ENCODE peak calls at places on chromosome 12, in nine cellular contexts. One of them, this sample, is unnamed.

GRCh38 chr12:33967760-33968159 is 54.5 kb upstream of the ALG10 start:
- DNase-seq in B cell: no peak
- DNase-seq in cardiac muscle cell: no peak
- DNase-seq in astrocyte of the cerebellum: no peak
- DNase-seq in astrocyte: no peak
- DNase-seq in sigmoid colon: no peak
- DNase-seq in kidney: no peak
- DNase-seq in neural crest cell: no peak
- DNase-seq in GM13976: no peak
- DNase-seq in this sample: no peak

GRCh38 chr12:129531004-129531403 is 372.8 kb downstream of the TMEM132D start:
- DNase-seq in B cell: no peak
- DNase-seq in cardiac muscle cell: no peak
- DNase-seq in astrocyte of the cerebellum: no peak
- DNase-seq in astrocyte: no peak
- DNase-seq in sigmoid colon: no peak
- DNase-seq in kidney: no peak
- DNase-seq in neural crest cell: no peak
- DNase-seq in GM13976: no peak
- DNase-seq in this sample: no peak

GRCh38 chr12:76029982-76030377 is 1.6 kb downstream of the PHLDA1 start:
- DNase-seq in B cell: peak
- DNase-seq in cardiac muscle cell: peak
- DNase-seq in astrocyte of the cerebellum: no peak
- DNase-seq in astrocyte: no peak
- DNase-seq in sigmoid colon: no peak
- DNase-seq in kidney: no peak
- DNase-seq in neural crest cell: no peak
- DNase-seq in GM13976: peak
- DNase-seq in this sample: no peak

GRCh38 chr12:111991946-111992345 is 21.0 kb downstream of the TMEM116 start:
- DNase-seq in B cell: no peak
- DNase-seq in cardiac muscle cell: no peak
- DNase-seq in astrocyte of the cerebellum: no peak
- DNase-seq in astrocyte: peak
- DNase-seq in sigmoid colon: no peak
- DNase-seq in kidney: no peak
- DNase-seq in neural crest cell: no peak
- DNase-seq in GM13976: no peak
- DNase-seq in this sample: no peak

GRCh38 chr12:76685246-76685678 is 78.7 kb upstream of the ZDHHC17 start:
- DNase-seq in B cell: no peak
- DNase-seq in cardiac muscle cell: peak
- DNase-seq in astrocyte of the cerebellum: peak
- DNase-seq in astrocyte: no peak
- DNase-seq in sigmoid colon: no peak
- DNase-seq in kidney: no peak
- DNase-seq in neural crest cell: no peak
- DNase-seq in GM13976: no peak
- DNase-seq in this sample: no peak

GRCh38 chr12:122687091-122687490 is 16.1 kb downstream of the HCAR2 start:
- DNase-seq in B cell: no peak
- DNase-seq in cardiac muscle cell: no peak
- DNase-seq in astrocyte of the cerebellum: no peak
- DNase-seq in astrocyte: peak
- DNase-seq in sigmoid colon: no peak
- DNase-seq in kidney: no peak
- DNase-seq in neural crest cell: no peak
- DNase-seq in GM13976: no peak
- DNase-seq in this sample: no peak

GRCh38 chr12:18079541-18080230 is 10.3 kb downstream of the RERGL start:
- DNase-seq in B cell: no peak
- DNase-seq in cardiac muscle cell: no peak
- DNase-seq in astrocyte of the cerebellum: no peak
- DNase-seq in astrocyte: no peak
- DNase-seq in sigmoid colon: no peak
- DNase-seq in kidney: no peak
- DNase-seq in neural crest cell: no peak
- DNase-seq in GM13976: no peak
- DNase-seq in this sample: no peak

GRCh38 chr12:57612711-57613426 is 1.6 kb downstream of the ARHGEF25 start:
- DNase-seq in B cell: no peak
- DNase-seq in cardiac muscle cell: no peak
- DNase-seq in astrocyte of the cerebellum: no peak
- DNase-seq in astrocyte: no peak
- DNase-seq in sigmoid colon: peak
- DNase-seq in kidney: peak
- DNase-seq in neural crest cell: no peak
- DNase-seq in GM13976: peak
- DNase-seq in this sample: no peak

GRCh38 chr12:132282031-132282949 is 47.1 kb downstream of the GALNT9 start:
- DNase-seq in B cell: no peak
- DNase-seq in cardiac muscle cell: no peak
- DNase-seq in astrocyte of the cerebellum: no peak
- DNase-seq in astrocyte: no peak
- DNase-seq in sigmoid colon: no peak
- DNase-seq in kidney: peak
- DNase-seq in neural crest cell: no peak
- DNase-seq in GM13976: no peak
- DNase-seq in this sample: no peak

GRCh38 chr12:79834712-79835376 is 100.1 kb downstream of the PPP1R12A start:
- DNase-seq in B cell: no peak
- DNase-seq in cardiac muscle cell: no peak
- DNase-seq in astrocyte of the cerebellum: no peak
- DNase-seq in astrocyte: no peak
- DNase-seq in sigmoid colon: no peak
- DNase-seq in kidney: no peak
- DNase-seq in neural crest cell: no peak
- DNase-seq in GM13976: no peak
- DNase-seq in this sample: no peak

GRCh38 chr12:113815031-113815430 is 151.1 kb downstream of the RBM19 start:
- DNase-seq in B cell: no peak
- DNase-seq in cardiac muscle cell: no peak
- DNase-seq in astrocyte of the cerebellum: no peak
- DNase-seq in astrocyte: no peak
- DNase-seq in sigmoid colon: no peak
- DNase-seq in kidney: no peak
- DNase-seq in neural crest cell: no peak
- DNase-seq in GM13976: no peak
- DNase-seq in this sample: no peak

GRCh38 chr12:28130625-28131598 is 59.3 kb upstream of the CCDC91 start:
- DNase-seq in B cell: no peak
- DNase-seq in cardiac muscle cell: no peak
- DNase-seq in astrocyte of the cerebellum: peak
- DNase-seq in astrocyte: peak
- DNase-seq in sigmoid colon: peak
- DNase-seq in kidney: no peak
- DNase-seq in neural crest cell: no peak
- DNase-seq in GM13976: no peak
- DNase-seq in this sample: peak
- TF ChIP-seq CTCF in B cell: no peak
- TF ChIP-seq CTCF in cardiac muscle cell: no peak
- TF ChIP-seq CTCF in astrocyte of the cerebellum: no peak
- TF ChIP-seq CTCF in astrocyte: no peak
- TF ChIP-seq CTCF in sigmoid colon: no peak
- TF ChIP-seq CTCF in kidney: no peak
- TF ChIP-seq CTCF in neural crest cell: no peak
- TF ChIP-seq CTCF in GM13976: no peak
- TF ChIP-seq CTCF in this sample: no peak

DNA sequence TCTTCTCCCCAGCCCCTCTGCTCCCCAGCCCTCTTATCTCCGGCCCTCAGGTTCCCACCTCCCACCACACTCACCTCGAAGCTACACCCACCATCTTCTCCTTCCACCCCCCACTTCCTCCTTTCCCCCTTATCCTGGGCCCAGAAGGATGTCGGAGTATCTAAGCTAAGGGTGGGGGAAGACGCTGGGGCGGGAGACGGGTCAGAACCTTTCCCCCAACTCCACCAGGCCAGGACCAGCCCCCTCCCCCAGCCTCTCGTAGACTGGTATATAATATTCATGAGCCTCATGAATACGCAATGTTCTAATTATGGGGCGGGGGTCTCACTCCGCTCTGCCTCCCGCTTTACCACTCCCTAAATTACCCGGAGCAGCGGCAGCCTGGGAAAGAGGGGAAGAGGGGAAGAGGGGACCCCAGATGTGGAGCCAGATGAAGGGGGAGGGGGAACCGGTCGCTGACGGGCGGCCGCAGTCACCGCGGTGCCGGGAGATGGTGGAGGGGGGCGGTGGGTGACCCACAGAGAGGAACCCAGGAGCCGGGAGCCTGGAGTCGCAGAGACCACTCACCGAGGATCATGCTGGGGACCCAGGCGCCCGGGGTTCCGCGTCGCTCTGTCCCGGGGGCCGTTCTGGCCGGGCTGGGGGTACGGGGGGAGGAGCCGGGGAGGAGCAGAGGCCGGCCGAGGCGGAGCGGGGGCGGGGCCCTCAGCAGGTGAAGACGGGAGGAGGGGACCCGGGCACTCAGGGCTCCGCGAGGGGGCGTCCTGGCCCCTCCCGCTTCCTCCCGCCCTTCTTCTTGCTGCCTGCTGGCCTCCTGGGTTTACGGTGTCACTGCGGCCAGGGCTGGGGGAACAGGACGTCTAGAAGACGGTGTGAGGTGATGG is 6.4 kb upstream of the ZNF385A start:
- DNase-seq in B cell: peak
- DNase-seq in cardiac muscle cell: peak
- DNase-seq in astrocyte of the cerebellum: no peak
- DNase-seq in astrocyte: no peak
- DNase-seq in sigmoid colon: no peak
- DNase-seq in kidney: peak
- DNase-seq in neural crest cell: peak
- DNase-seq in GM13976: peak
- DNase-seq in this sample: no peak
- TF ChIP-seq CTCF in B cell: no peak
- TF ChIP-seq CTCF in cardiac muscle cell: peak
- TF ChIP-seq CTCF in astrocyte of the cerebellum: peak
- TF ChIP-seq CTCF in astrocyte: no peak
- TF ChIP-seq CTCF in sigmoid colon: no peak
- TF ChIP-seq CTCF in kidney: no peak
- TF ChIP-seq CTCF in neural crest cell: peak
- TF ChIP-seq CTCF in GM13976: peak
- TF ChIP-seq CTCF in this sample: no peak

GRCh38 chr12:124979568-124979967 is 9.4 kb downstream of the DHX37 start:
- DNase-seq in B cell: no peak
- DNase-seq in cardiac muscle cell: no peak
- DNase-seq in astrocyte of the cerebellum: no peak
- DNase-seq in astrocyte: no peak
- DNase-seq in sigmoid colon: no peak
- DNase-seq in kidney: no peak
- DNase-seq in neural crest cell: no peak
- DNase-seq in GM13976: no peak
- DNase-seq in this sample: no peak
- TF ChIP-seq CTCF in B cell: no peak
- TF ChIP-seq CTCF in cardiac muscle cell: no peak
- TF ChIP-seq CTCF in astrocyte of the cerebellum: no peak
- TF ChIP-seq CTCF in astrocyte: no peak
- TF ChIP-seq CTCF in sigmoid colon: no peak
- TF ChIP-seq CTCF in kidney: no peak
- TF ChIP-seq CTCF in neural crest cell: no peak
- TF ChIP-seq CTCF in GM13976: no peak
- TF ChIP-seq CTCF in this sample: no peak

GRCh38 chr12:674272-674781 is 11.1 kb upstream of the NINJ2 start:
- DNase-seq in B cell: peak
- DNase-seq in cardiac muscle cell: no peak
- DNase-seq in astrocyte of the cerebellum: no peak
- DNase-seq in astrocyte: no peak
- DNase-seq in sigmoid colon: no peak
- DNase-seq in kidney: no peak
- DNase-seq in neural crest cell: no peak
- DNase-seq in GM13976: peak
- DNase-seq in this sample: no peak

GRCh38 chr12:678747-679712 is 15.8 kb upstream of the NINJ2 start:
- DNase-seq in B cell: no peak
- DNase-seq in cardiac muscle cell: no peak
- DNase-seq in astrocyte of the cerebellum: no peak
- DNase-seq in astrocyte: no peak
- DNase-seq in sigmoid colon: no peak
- DNase-seq in kidney: no peak
- DNase-seq in neural crest cell: no peak
- DNase-seq in GM13976: no peak
- DNase-seq in this sample: no peak

GRCh38 chr12:668092-668481 is 4.8 kb upstream of the NINJ2 start:
- DNase-seq in B cell: no peak
- DNase-seq in cardiac muscle cell: no peak
- DNase-seq in astrocyte of the cerebellum: no peak
- DNase-seq in astrocyte: no peak
- DNase-seq in sigmoid colon: no peak
- DNase-seq in kidney: no peak
- DNase-seq in neural crest cell: no peak
- DNase-seq in GM13976: no peak
- DNase-seq in this sample: no peak

GRCh38 chr12:675562-675961 is 12.3 kb upstream of the NINJ2 start:
- DNase-seq in B cell: no peak
- DNase-seq in cardiac muscle cell: no peak
- DNase-seq in astrocyte of the cerebellum: no peak
- DNase-seq in astrocyte: no peak
- DNase-seq in sigmoid colon: no peak
- DNase-seq in kidney: no peak
- DNase-seq in neural crest cell: no peak
- DNase-seq in GM13976: no peak
- DNase-seq in this sample: no peak

GRCh38 chr12:673849-674248 is 10.6 kb upstream of the NINJ2 start:
- DNase-seq in B cell: no peak
- DNase-seq in cardiac muscle cell: no peak
- DNase-seq in astrocyte of the cerebellum: no peak
- DNase-seq in astrocyte: no peak
- DNase-seq in sigmoid colon: no peak
- DNase-seq in kidney: no peak
- DNase-seq in neural crest cell: no peak
- DNase-seq in GM13976: no peak
- DNase-seq in this sample: no peak
- TF ChIP-seq CTCF in B cell: no peak
- TF ChIP-seq CTCF in cardiac muscle cell: no peak
- TF ChIP-seq CTCF in astrocyte of the cerebellum: no peak
- TF ChIP-seq CTCF in astrocyte: no peak
- TF ChIP-seq CTCF in sigmoid colon: no peak
- TF ChIP-seq CTCF in kidney: no peak
- TF ChIP-seq CTCF in neural crest cell: no peak
- TF ChIP-seq CTCF in GM13976: no peak
- TF ChIP-seq CTCF in this sample: no peak

DNA sequence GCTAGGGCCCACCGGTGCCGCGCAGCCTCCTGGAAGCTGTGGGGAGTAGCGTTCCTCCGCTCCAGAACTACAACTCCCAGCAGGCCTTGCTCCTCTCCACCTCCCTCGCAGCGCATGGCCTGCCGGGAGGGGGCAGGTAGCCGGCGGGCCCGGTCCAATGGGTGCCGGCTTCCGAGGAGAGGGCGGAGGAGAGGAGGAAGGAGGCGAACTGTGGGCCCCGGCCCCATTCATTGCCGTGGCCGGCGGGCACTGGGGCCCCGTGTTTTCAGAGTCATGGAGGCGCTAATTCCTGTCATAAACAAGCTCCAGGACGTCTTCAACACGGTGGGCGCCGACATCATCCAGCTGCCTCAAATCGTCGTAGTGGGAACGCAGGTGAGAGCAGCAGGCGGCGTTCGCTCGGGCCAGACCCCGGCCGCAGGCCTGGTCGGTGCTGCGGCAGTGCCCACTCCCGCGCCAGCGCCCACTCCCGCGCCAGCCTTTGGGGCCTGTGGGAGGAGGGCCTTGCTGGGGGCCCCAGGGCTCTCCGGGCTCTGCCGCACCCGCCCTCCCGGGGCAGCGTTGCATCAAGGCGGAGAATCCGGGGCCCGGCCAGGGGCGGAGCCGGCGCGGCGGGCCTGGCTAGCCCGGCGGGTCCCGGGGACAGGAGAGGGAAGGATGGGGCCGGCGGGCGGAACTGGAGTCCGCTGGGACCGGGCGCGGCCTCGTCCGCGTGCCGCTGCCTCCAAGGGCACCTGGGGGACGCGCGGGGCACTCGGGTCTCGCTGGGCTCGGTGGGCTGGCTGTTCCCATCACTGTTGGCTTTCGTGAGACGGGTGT is at the start of gene DNM1L:
- DNase-seq in B cell: peak
- DNase-seq in cardiac muscle cell: peak
- DNase-seq in astrocyte of the cerebellum: peak
- DNase-seq in astrocyte: peak
- DNase-seq in sigmoid colon: peak
- DNase-seq in kidney: peak
- DNase-seq in neural crest cell: peak
- DNase-seq in GM13976: peak
- DNase-seq in this sample: peak
- TF ChIP-seq CTCF in B cell: no peak
- TF ChIP-seq CTCF in cardiac muscle cell: peak
- TF ChIP-seq CTCF in astrocyte of the cerebellum: no peak
- TF ChIP-seq CTCF in astrocyte: no peak
- TF ChIP-seq CTCF in sigmoid colon: no peak
- TF ChIP-seq CTCF in kidney: no peak
- TF ChIP-seq CTCF in neural crest cell: peak
- TF ChIP-seq CTCF in GM13976: no peak
- TF ChIP-seq CTCF in this sample: no peak